ENCODE peak calls at places on chromosomes 3 and 15, in nine cellular contexts. G is endothelial cell of umbilical vein, V is GM12878, L is GM23248, K is GM23338, E is PC-3, X is PC-9, U is H9, Y is SK-N-SH. B is an unnamed sample.

GRCh38 chr3:121924734-121925133 is 30.5 kb downstream of the SLC15A2 start:
- DNase-seq in G (no peak), K (no peak), L (no peak), X (no peak), U (no peak), E (no peak), Y (no peak), V (no peak), B (no peak)

GRCh38 chr3:153145454-153145853 is 16.6 kb upstream of the RAP2B start:
- DNase-seq in K (no peak), X (no peak), V (no peak), G (no peak), U (no peak), L (no peak), Y (no peak), E (peak; percentile 37), B (no peak)

GRCh38 chr15:98614681-98615080 is 33.7 kb upstream of the IGF1R start:
- DNase-seq in X (no peak), E (no peak), K (no peak), U (no peak), G (no peak), V (no peak), L (no peak), Y (no peak), B (no peak)

GRCh38 chr3:186510374-186511079 is 33.7 kb downstream of the CRYGS start:
- DNase-seq in K (no peak), U (no peak), Y (no peak), G (no peak), V (no peak), X (no peak), L (peak; percentile 19), E (no peak), B (peak; percentile 13)

GRCh38 chr3:15535757-15536156 is 14.3 kb upstream of the COLQ start:
- DNase-seq in V (no peak), U (no peak), Y (no peak), L (peak; percentile 48), X (no peak), G (no peak), E (peak; percentile 19), K (no peak), B (peak; percentile 10)

GRCh38 chr15:65752151-65752700 is 39.9 kb downstream of the DENND4A start:
- DNase-seq in L (peak; percentile 18), E (no peak), K (no peak), U (no peak), X (no peak), V (no peak), Y (no peak), G (no peak), B (peak; percentile 3)

GRCh38 chr3:196057663-196058356 is 24.1 kb downstream of the TFRC start:
- DNase-seq in K (peak; percentile 80), E (no peak), X (no peak), Y (no peak), L (no peak), V (no peak), U (no peak), G (no peak), B (no peak)

GRCh38 chr3:33881181-33882064 is 83.0 kb downstream of the PDCD6IP start:
- DNase-seq in G (no peak), X (no peak), E (no peak), Y (no peak), K (no peak), V (no peak), L (no peak), U (no peak), B (no peak)

GRCh38 chr3:41213563-41213962 is 14.3 kb downstream of the CTNNB1 start:
- DNase-seq in G (peak; percentile 18), K (no peak), V (no peak), U (no peak), X (no peak), Y (no peak), E (peak; percentile 56), L (peak; percentile 29), B (no peak)

GRCh38 chr3:41212088-41212487 is 12.8 kb downstream of the CTNNB1 start:
- DNase-seq in X (no peak), E (no peak), U (no peak), K (no peak), V (no peak), L (no peak), Y (no peak), G (no peak), B (no peak)

GRCh38 chr3:41208507-41208906 is 9.2 kb downstream of the CTNNB1 start:
- DNase-seq in Y (no peak), G (no peak), E (no peak), U (no peak), L (no peak), V (no peak), X (no peak), K (no peak), B (no peak)

GRCh38 chr3:41209646-41210045 is 10.3 kb downstream of the CTNNB1 start:
- DNase-seq in U (no peak), X (no peak), G (no peak), K (no peak), E (no peak), L (no peak), Y (no peak), V (no peak), B (no peak)

GRCh38 chr3:41210966-41211365 is 11.7 kb downstream of the CTNNB1 start:
- DNase-seq in X (no peak), U (no peak), L (no peak), G (no peak), K (no peak), Y (no peak), E (no peak), V (no peak), B (no peak)
- H4K20me1 ChIP-seq in X (peaks cover 96% of the 10 kb centered on the region), U (no peaks in the 10 kb centered on the region), L (peaks cover 69% of the 10 kb centered on the region), G (peaks cover 58% of the 10 kb centered on the region), K (peaks cover 83% of the 10 kb centered on the region), Y (peaks cover 100% of the 10 kb centered on the region), E (peaks cover 94% of the 10 kb centered on the region), V (no peaks in the 10 kb centered on the region), B (peaks cover 7% of the 10 kb centered on the region)

GRCh38 chr15:74847462-74847861 is 4.5 kb upstream of the ULK3 start:
- DNase-seq in X (no peak), L (no peak), U (no peak), E (no peak), Y (no peak), K (no peak), V (no peak), G (no peak), B (no peak)

GRCh38 chr15:74854453-74854852 is 11.5 kb upstream of the ULK3 start:
- DNase-seq in G (no peak), K (no peak), X (no peak), L (no peak), U (no peak), V (no peak), Y (no peak), E (no peak), B (no peak)

GRCh38 chr15:74855857-74856256 is 12.9 kb upstream of the ULK3 start:
- DNase-seq in X (no peak), V (no peak), U (no peak), E (no peak), L (no peak), K (no peak), G (no peak), Y (peak; percentile 48), B (no peak)

GRCh38 chr15:74850398-74850797 is 7.4 kb upstream of the ULK3 start:
- DNase-seq in X (no peak), K (no peak), U (no peak), L (no peak), E (no peak), V (no peak), G (no peak), Y (no peak), B (no peak)

GRCh38 chr15:74851960-74852359 is 9.0 kb upstream of the ULK3 start:
- DNase-seq in V (no peak), E (no peak), Y (no peak), X (no peak), G (no peak), U (no peak), K (no peak), L (no peak), B (no peak)
- H3K4me2 ChIP-seq in V (no peak overlapping the region), E (no peak overlapping the region), Y (no peak overlapping the region), X (no peak overlapping the region), G (no peak overlapping the region), U (no peak overlapping the region), K (no peak overlapping the region), L (no peak overlapping the region), B (no peak overlapping the region)

GRCh38 chr15:96360581-96361308 is 30.2 kb downstream of the NR2F2 start:
- DNase-seq in U (peak; percentile 76), G (peak; percentile 8), Y (peak; percentile 22), X (no peak), V (no peak), K (peak; percentile 84), E (no peak), L (no peak), B (no peak)

GRCh38 chr15:96359772-96360498 is 29.4 kb downstream of the NR2F2 start:
- DNase-seq in U (peak; percentile 53), E (no peak), X (no peak), L (peak; percentile 50), V (no peak), K (peak; percentile 69), Y (peak; percentile 24), G (peak; percentile 60), B (peak; percentile 53)

GRCh38 chr15:96358006-96358794 is 27.7 kb downstream of the NR2F2 start:
- DNase-seq in V (no peak), G (no peak), L (no peak), X (no peak), E (no peak), Y (peak; percentile 31), K (peak; percentile 45), U (peak; percentile 37), B (no peak)

GRCh38 chr15:96359371-96359771 is 28.9 kb downstream of the NR2F2 start:
- DNase-seq in G (peak; percentile 10), E (no peak), X (no peak), U (peak; percentile 30), V (no peak), Y (peak; percentile 17), L (no peak), K (peak; percentile 45), B (no peak)

DNA sequence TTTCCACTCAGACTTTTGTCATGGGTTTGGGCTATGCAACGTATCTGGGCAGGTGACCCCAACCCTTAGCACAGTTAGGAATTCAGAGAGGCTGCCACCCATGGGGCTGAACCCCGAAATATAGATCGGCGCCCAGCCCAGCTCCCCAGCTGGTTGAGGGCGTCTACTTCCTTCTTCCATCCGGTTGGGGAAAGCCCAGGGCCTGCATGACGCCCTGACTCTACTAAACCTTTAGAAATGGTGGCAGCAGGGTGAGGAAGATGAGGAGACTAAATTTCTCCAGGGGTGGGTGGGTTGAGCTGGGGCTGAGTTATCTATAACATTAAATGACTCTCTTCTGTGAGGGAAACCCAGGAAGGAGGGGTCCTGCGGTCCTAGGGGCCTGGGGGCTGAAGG is 28.3 kb downstream of the NR2F2 start:
- DNase-seq in G (no peak), V (no peak), E (no peak), Y (peak; percentile 17), L (no peak), X (no peak), U (no peak), K (no peak), B (no peak)
- H4K20me1 ChIP-seq in G (no peaks in the 10 kb centered on the region), V (no peaks in the 10 kb centered on the region), E (no peaks in the 10 kb centered on the region), Y (no peaks in the 10 kb centered on the region), L (no peaks in the 10 kb centered on the region), X (no peaks in the 10 kb centered on the region), U (no peaks in the 10 kb centered on the region), K (peaks cover 33% of the 10 kb centered on the region), B (no peaks in the 10 kb centered on the region)

DNA sequence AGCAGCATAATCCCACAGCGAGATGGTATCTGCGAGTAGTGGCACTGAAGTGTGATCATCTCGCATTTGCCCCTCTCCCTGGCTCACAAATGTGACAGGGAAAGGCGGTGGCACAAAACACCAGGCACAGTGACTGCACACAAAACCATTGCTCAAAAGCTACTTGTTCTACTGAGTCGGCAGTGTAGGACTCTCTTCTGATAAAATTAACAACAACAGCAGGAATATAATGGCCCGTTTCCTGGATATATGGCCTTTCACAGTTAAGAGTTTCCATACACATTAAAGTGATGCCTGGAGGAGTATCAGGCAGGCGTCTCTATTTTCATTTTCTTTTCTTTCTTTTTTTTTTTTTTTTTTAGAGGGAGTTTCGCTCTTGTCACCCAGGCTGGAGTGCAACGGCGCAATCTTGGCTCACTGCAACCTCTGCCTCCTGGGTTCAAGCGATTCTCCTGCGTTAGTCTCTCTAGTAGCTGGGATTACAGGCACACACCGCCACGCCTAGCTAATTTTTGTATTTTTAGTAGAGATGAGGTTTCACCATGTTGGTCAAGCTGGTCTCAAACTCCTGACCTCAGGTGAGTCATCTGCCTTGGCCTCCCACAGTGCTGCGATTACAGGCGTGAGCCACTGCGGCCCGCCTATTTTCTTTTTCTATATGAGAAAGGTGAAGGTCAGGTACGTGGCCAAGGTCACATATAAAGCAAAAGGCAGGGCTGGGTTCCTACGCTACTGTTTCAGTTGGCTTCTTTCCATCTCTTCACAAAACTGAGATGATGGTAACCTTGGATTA is 68.8 kb downstream of the MYO1E start:
- DNase-seq in G (no peak), X (peak; percentile 67), U (no peak), V (peak; percentile 77), L (no peak), E (no peak), Y (no peak), K (no peak), B (peak; percentile 68)
- H3K4me2 ChIP-seq in G (peak overlapping the region; percentile 14), X (peak overlapping the region; percentile 62), U (no peak overlapping the region), V (peak overlapping the region; percentile 98), L (no peak overlapping the region), E (no peak overlapping the region), Y (no peak overlapping the region), K (peak overlapping the region; percentile 64), B (no peak overlapping the region)

B was measured in fibroblast of lung.